ENCODE peak calls at places on chromosome 18, in five cellular contexts. C is M059J; K is psoas muscle; F is HTR-8/SVneo; I is stimulated activated CD4-positive, alpha-beta T cell treated with anti-CD3 and anti-CD28 coated beads, Interleukin-4, amount 100 ng/mL, for 48 hours. Q is an unnamed sample.

GRCh38 chr18:50097702-50098101 is 97.2 kb downstream of the MYO5B start:
- DNase-seq in I (no peak), C (no peak), F (no peak), K (peak), Q (no peak)

GRCh38 chr18:79988925-79989361 is 580 bp upstream of the TXNL4A start:
- DNase-seq in C (peak), K (peak), F (no peak), I (peak), Q (no peak)

GRCh38 chr18:69528439-69528838 is 127.8 kb downstream of the DOK6 start:
- DNase-seq in I (no peak), K (no peak), C (peak), F (no peak), Q (no peak)

GRCh38 chr18:7415081-7415894 is 151.8 kb upstream of the PTPRM start:
- DNase-seq in C (no peak), I (no peak), F (no peak), K (peak), Q (no peak)

GRCh38 chr18:58788971-58789797 is 75.5 kb upstream of the ZNF532 start:
- DNase-seq in F (no peak), C (peak), I (no peak), K (peak), Q (no peak)

GRCh38 chr18:58674159-58674558 is 2.9 kb downstream of the MALT1 start:
- DNase-seq in K (no peak), I (no peak), C (no peak), F (no peak), Q (no peak)

GRCh38 chr18:31860488-31860887 is 82.4 kb downstream of the TRAPPC8 start:
- DNase-seq in K (no peak), I (no peak), F (no peak), C (no peak), Q (no peak)

GRCh38 chr18:43129946-43130523 is 14.6 kb upstream of the RIT2 start:
- DNase-seq in C (peak), I (no peak), K (no peak), F (no peak), Q (no peak)

GRCh38 chr18:12657048-12657848 is 659 bp downstream of the SPIRE1 start:
- DNase-seq in I (peak), F (no peak), K (peak), C (peak), Q (no peak)

Q was measured in stimulated activated CD8-positive, alpha-beta memory T cell treated with anti-CD3 and anti-CD28 coated beads, Interleukin-15, amount 100 ng/mL, for 48 hours.